ENCODE peak calls at places on chromosomes 6 and 20, in eight cellular contexts. R is endothelial cell of umbilical vein, U is H1, C is SK-N-SH, K is HCT116, Q is HepG2, Y is K562, M is GM12878. F is an unnamed sample.
A peak's percentile ranks its signal among the peaks of the same experiment; 100 is the strongest.

GRCh38 chr6:35248965-35249364 is 10.6 kb upstream of the ZNF76 start:
- DNase-seq in M (no peak), R (no peak), Y (no peak), Q (no peak), C (no peak), U (no peak), K (no peak), F (no peak)

GRCh38 chr6:170236131-170236851 is 54.6 kb downstream of the DLL1 start:
- DNase-seq in U (no peak), R (no peak), K (no peak), C (no peak), M (no peak), Y (no peak), Q (no peak), F (no peak)

GRCh38 chr20:1374246-1374645 is 18.6 kb downstream of the FKBP1A start:
- DNase-seq in R (peak; percentile 69), Q (no peak), K (no peak), M (no peak), U (peak; percentile 11), C (no peak), Y (no peak), F (no peak)

GRCh38 chr6:148203281-148203925 is 139.2 kb upstream of the SASH1 start:
- DNase-seq in Y (no peak), R (no peak), K (no peak), C (no peak), U (no peak), M (no peak), Q (no peak), F (no peak)

GRCh38 chr6:33053230-33053629 is 20.2 kb downstream of the HLA-DPA1 start:
- DNase-seq in U (no peak), K (no peak), Q (peak; percentile 88), C (no peak), Y (no peak), M (no peak), R (no peak), F (no peak)

GRCh38 chr20:48181536-48181935 is 396.3 kb upstream of the SULF2 start:
- DNase-seq in M (no peak), Y (peak; percentile 40), Q (no peak), K (no peak), C (no peak), U (no peak), R (no peak), F (no peak)

GRCh38 chr6:110567957-110568696 is 91.7 kb upstream of the SLC22A16 start:
- DNase-seq in Y (no peak), R (no peak), K (no peak), M (no peak), Q (no peak), C (no peak), U (no peak), F (no peak)

GRCh38 chr6:33815854-33816253 is 12.1 kb upstream of the MLN start:
- DNase-seq in M (no peak), Y (peak; percentile 43), C (peak; percentile 87), R (peak; percentile 24), U (no peak), Q (no peak), K (peak; percentile 32), F (no peak)

GRCh38 chr6:146200136-146200708 is 171.4 kb downstream of the GRM1 start:
- DNase-seq in K (no peak), C (no peak), Q (no peak), Y (no peak), M (no peak), R (no peak), U (no peak), F (peak; percentile 55)

GRCh38 chr6:13431861-13432465 is 55.4 kb downstream of the GFOD1 start:
- DNase-seq in Y (no peak), M (peak; percentile 42), R (peak; percentile 69), U (no peak), K (no peak), Q (peak; percentile 45), C (no peak), F (no peak)

GRCh38 chr6:153167026-153167891 is 36.2 kb upstream of the RGS17 start:
- DNase-seq in R (peak; percentile 79), U (no peak), M (no peak), C (no peak), K (peak; percentile 82), Q (peak; percentile 22), Y (no peak), F (no peak)

GRCh38 chr6:15511248-15512125 is 151.3 kb downstream of the DTNBP1 start:
- DNase-seq in Q (no peak), Y (no peak), K (no peak), U (no peak), C (no peak), M (no peak), R (no peak), F (no peak)

GRCh38 chr6:39889229-39889628 is 45.0 kb downstream of the MOCS1 start:
- DNase-seq in R (no peak), U (no peak), M (no peak), K (no peak), Y (no peak), Q (no peak), C (no peak), F (no peak)

GRCh38 chr6:143612186-143612585 is 65.6 kb upstream of the PHACTR2 start:
- DNase-seq in Y (no peak), K (no peak), C (no peak), R (no peak), M (no peak), U (no peak), Q (no peak), F (no peak)

DNA sequence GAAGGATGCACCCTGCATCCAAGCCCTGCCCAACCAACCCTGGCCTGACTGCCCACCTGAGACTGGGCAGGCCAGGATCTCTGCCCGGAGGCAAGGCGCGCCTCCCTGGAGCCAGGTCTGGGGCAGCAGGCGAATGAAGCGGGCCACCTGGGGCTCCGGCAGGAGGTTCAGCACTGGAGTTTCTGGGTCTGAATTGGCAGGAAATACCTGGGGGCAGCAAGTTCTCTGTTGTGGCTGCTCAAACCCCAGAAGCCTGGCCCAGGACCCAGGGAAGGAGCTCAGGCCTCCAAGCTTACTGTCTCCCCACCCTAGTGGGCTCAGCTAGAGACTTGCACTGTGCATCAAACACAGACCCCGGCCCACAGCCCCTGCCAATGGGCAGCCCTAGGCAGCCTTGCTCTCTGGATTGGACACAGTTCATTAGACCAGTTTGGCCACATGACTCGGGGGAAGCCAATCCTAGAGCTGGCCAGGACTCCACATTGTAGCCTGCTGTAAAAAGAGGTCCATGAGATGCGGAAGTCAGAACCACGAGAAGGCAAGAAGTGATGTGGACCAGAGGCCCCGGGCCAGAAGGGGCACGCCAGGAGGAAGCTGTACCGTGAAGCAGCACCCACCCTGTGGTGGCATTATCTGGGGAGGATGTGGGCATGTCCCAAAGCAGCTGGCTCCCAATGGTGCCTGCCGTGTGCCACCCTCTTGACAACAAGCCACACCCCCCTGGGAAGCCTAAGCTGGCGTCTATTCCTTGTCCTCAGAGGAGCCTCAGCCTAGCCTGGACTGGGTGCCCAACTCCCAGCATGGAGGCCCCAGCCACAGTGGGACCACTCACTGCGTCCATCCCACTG is 3.1 kb downstream of the CPXM1 start:
- DNase-seq in M (no peak), U (no peak), Y (no peak), Q (no peak), R (no peak), K (no peak), C (no peak), F (no peak)
- H3K4me3 ChIP-seq in M (no peak overlapping the region), U (no peak overlapping the region), Y (no peak overlapping the region), Q (no peak overlapping the region), R (no peak overlapping the region), K (no peak overlapping the region), C (no peak overlapping the region), F (no peak overlapping the region)

DNA sequence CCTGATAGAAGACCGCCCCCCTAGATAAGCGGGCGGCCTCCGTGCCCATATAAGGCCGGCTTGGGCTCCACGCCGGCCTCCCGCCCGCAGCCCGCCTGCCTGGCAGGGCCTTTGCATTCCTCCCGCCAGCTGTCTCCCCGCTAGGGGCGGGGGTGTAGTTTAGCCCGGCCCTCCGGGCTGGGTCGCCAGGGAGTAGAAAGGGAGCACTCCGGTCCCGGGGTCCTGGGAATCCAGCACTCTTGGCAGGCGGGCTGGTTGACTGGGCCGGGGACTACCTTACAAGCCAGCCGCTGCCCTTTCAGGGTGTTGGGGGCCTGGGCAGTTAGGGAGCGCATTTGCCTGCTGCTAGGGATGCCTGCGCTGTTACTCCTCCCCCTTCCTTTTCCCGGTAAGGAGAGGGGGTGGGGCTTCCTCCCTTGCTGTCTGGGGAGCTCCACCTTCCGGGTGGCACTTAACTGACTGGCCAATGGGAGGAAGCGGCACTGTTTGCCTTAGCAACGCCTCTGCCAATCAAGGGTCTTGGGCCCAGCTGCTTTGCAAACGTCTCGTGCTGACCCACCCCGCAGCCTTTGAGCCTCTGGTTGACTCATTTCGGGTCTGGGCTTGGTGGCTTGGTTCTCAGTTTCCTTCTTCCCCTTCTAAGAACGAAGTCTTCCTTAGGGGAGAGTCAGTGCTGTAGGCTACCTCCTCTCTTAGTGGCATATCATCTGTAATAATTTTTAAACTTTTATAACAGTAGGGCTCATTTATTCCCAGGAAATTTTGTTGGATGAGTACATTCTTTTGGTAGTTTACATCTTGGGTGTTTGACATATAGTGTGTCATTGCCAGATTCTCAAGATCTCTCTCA is 3.4 kb downstream of the SRF start:
- DNase-seq in M (peak; percentile 98), K (peak; percentile 94), R (peak; percentile 99), U (peak; percentile 95), C (peak; percentile 95), Q (peak; percentile 99), Y (peak; percentile 99), F (peak; percentile 80)
- TF ChIP-seq POLR2AphosphoS5 in M (peak; percentile 60), K (no peak), R (peak; percentile 61), U (no peak), C (no peak), Q (no peak), Y (peak; percentile 45), F (peak; percentile 24)

GRCh38 chr6:150004783-150005717 is 20.3 kb downstream of the RAET1L start:
- DNase-seq in U (peak; percentile 95), R (peak; percentile 89), M (no peak), K (peak; percentile 81), C (peak; percentile 93), Q (peak; percentile 84), Y (peak; percentile 99), F (no peak)
- H3K9ac ChIP-seq in U (no peak overlapping the region), R (no peak overlapping the region), M (peak overlapping the region; percentile 51), K (peak overlapping the region; percentile 71), C (no peak overlapping the region), Q (no peak overlapping the region), Y (peak overlapping the region; percentile 91), F (peak overlapping the region; percentile 78)

GRCh38 chr6:44235269-44235668 is 11.6 kb upstream of the HSP90AB1 start:
- DNase-seq in U (no peak), Y (no peak), Q (no peak), C (peak; percentile 34), M (no peak), R (no peak), K (no peak), F (no peak)

GRCh38 chr6:44234101-44235090 is 11.0 kb downstream of the SLC29A1 start:
- DNase-seq in Y (peak; percentile 83), C (peak; percentile 94), R (peak; percentile 69), Q (peak; percentile 78), M (no peak), U (peak; percentile 62), K (no peak), F (no peak)

GRCh38 chr6:44233560-44234100 is 10.2 kb downstream of the SLC29A1 start:
- DNase-seq in M (no peak), K (no peak), Q (no peak), Y (no peak), R (no peak), C (peak; percentile 62), U (no peak), F (no peak)

GRCh38 chr6:44230034-44230675 is 6.8 kb downstream of the SLC29A1 start:
- DNase-seq in Q (no peak), M (no peak), Y (no peak), C (no peak), U (no peak), K (no peak), R (no peak), F (no peak)

GRCh38 chr6:44232676-44233559 is 9.5 kb downstream of the SLC29A1 start:
- DNase-seq in M (no peak), Y (no peak), Q (no peak), C (no peak), K (no peak), U (no peak), R (no peak), F (no peak)
- H3K4me3 ChIP-seq in M (no peak overlapping the region), Y (no peak overlapping the region), Q (no peak overlapping the region), C (no peak overlapping the region), K (no peak overlapping the region), U (no peak overlapping the region), R (no peak overlapping the region), F (no peak overlapping the region)